ENCODE peak calls at places on chromosome 3, in four cellular contexts. J, M, E and U are unnamed samples.

GRCh38 chr3:102174312-102174712 is 260.5 kb upstream of the ZPLD1 start:
- DNase-seq in J (peak; percentile 83), M (no peak), E (no peak), U (no peak)

GRCh38 chr3:16350041-16350952 is 85.3 kb downstream of the OXNAD1 start:
- DNase-seq in J (peak; percentile 88), M (peak; percentile 28), E (no peak), U (peak; percentile 9)

GRCh38 chr3:194046995-194047681 is 88.8 kb upstream of the HES1 start:
- DNase-seq in J (no peak), M (peak; percentile 38), E (no peak), U (no peak)

GRCh38 chr3:31384117-31384516 is 148.6 kb upstream of the STT3B start:
- DNase-seq in J (no peak), M (no peak), E (no peak), U (no peak)

GRCh38 chr3:49019941-49020334 is 1.6 kb upstream of the DALRD3 start:
- DNase-seq in J (no peak), M (no peak), E (no peak), U (no peak)

GRCh38 chr3:66153961-66154923 is 66.6 kb upstream of the SLC25A26 start:
- DNase-seq in J (peak; percentile 35), M (peak; percentile 45), E (no peak), U (no peak)

GRCh38 chr3:177256991-177257390 is 59.7 kb upstream of the TBL1XR1 start:
- DNase-seq in J (no peak), M (no peak), E (no peak), U (no peak)

GRCh38 chr3:37072892-37073291 is 79.6 kb downstream of the MLH1 start:
- DNase-seq in J (peak; percentile 93), M (no peak), E (no peak), U (no peak)

GRCh38 chr3:157572559-157573270 is 69.5 kb upstream of the VEPH1 start:
- DNase-seq in J (peak; percentile 64), M (peak; percentile 55), E (peak; percentile 34), U (peak; percentile 57)

GRCh38 chr3:113241292-113242033 is 30.1 kb downstream of the BOC start:
- DNase-seq in J (peak; percentile 22), M (peak; percentile 36), E (no peak), U (no peak)

GRCh38 chr3:124707667-124708066 is 22.6 kb upstream of the UMPS start:
- DNase-seq in J (peak; percentile 95), M (no peak), E (no peak), U (no peak)

GRCh38 chr3:112776000-112776399 is 70.7 kb downstream of the CD200R1L start:
- DNase-seq in J (peak; percentile 56), M (no peak), E (no peak), U (peak; percentile 25)

GRCh38 chr3:113210608-113211369 is 568 bp upstream of the BOC start:
- DNase-seq in J (no peak), M (peak; percentile 29), E (no peak), U (no peak)

GRCh38 chr3:58585994-58586393 is 8.8 kb upstream of the FAM107A start:
- DNase-seq in J (no peak), M (no peak), E (no peak), U (no peak)

GRCh38 chr3:196458063-196458462 is 25.8 kb upstream of the UBXN7 start:
- DNase-seq in J (no peak), M (no peak), E (no peak), U (no peak)

GRCh38 chr3:196501316-196502064 is 2.1 kb downstream of the RNF168 start:
- DNase-seq in J (peak; percentile 53), M (no peak), E (no peak), U (no peak)

GRCh38 chr3:64463981-64464380 is 223.8 kb downstream of the ADAMTS9 start:
- DNase-seq in J (no peak), M (no peak), E (no peak), U (no peak)

GRCh38 chr3:177431525-177432255 is 234.4 kb upstream of the TBL1XR1 start:
- DNase-seq in J (no peak), M (peak; percentile 32), E (no peak), U (no peak)

GRCh38 chr3:108552267-108553159 is 36.7 kb downstream of the CIP2A start:
- DNase-seq in J (peak; percentile 56), M (peak; percentile 11), E (peak; percentile 35), U (peak; percentile 53)

GRCh38 chr3:72258786-72259185 is 473.8 kb upstream of the PROK2 start:
- DNase-seq in J (no peak), M (no peak), E (no peak), U (no peak)

GRCh38 chr3:58835075-58835474 is 168.5 kb upstream of the FAM3D start:
- DNase-seq in J (peak; percentile 38), M (no peak), E (no peak), U (no peak)

GRCh38 chr3:196177967-196178366 is 33.2 kb downstream of the ZDHHC19 start:
- DNase-seq in J (no peak), M (peak; percentile 12), E (no peak), U (no peak)

GRCh38 chr3:129036234-129037092 is 24.1 kb upstream of the GP9 start:
- DNase-seq in J (no peak), M (no peak), E (no peak), U (no peak)
- TF ChIP-seq SMC3 in J (no peak), M (no peak), E (no peak), U (no peak)

GRCh38 chr3:142983318-142983717 is 18.1 kb upstream of the U2SURP start:
- DNase-seq in J (no peak), M (no peak), E (no peak), U (no peak)
- H3K4me2 ChIP-seq in J (no peak overlapping the region), M (no peak overlapping the region), E (no peak overlapping the region), U (no peak overlapping the region)

DNA sequence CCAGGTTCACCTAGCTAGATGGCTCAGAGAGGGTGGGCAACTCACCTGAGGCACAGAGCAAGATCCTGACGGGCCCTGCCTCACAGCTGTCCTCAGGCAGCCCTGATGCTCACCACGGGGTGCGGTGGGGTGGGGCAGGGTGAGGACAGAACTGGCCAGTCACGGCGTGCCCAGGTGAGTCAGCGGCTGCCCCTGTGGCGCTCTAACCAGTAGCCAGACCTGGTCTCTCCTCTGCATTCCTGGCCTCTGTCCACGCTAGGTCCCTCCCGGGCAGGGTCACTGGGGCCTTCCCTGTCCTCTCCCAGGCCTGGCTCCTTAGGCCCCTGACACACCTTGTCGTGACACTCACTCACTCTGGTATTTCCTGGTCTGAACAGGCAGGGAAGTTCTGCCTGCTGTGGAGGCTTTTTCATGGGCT is 904 bp downstream of the ALS2CL start:
- DNase-seq in J (no peak), M (no peak), E (no peak), U (peak; percentile 36)
- TF ChIP-seq SMC3 in J (no peak), M (no peak), E (no peak), U (no peak)

GRCh38 chr3:139735191-139735590 is 57.4 kb upstream of the NMNAT3 start:
- DNase-seq in J (no peak), M (no peak), E (no peak), U (no peak)
- H3K4me2 ChIP-seq in J (no peak overlapping the region), M (no peak overlapping the region), E (no peak overlapping the region), U (no peak overlapping the region)